ENCODE peak calls at places on chromosomes 1 and 21, in four cellular contexts. One of them, this sample, is unnamed.

GRCh38 chr1:161168906-161169305 is 2.7 kb downstream of the PPOX start:
- DNase-seq in K562: no peak
- DNase-seq in IMR-90: no peak
- DNase-seq in GM12878: no peak
- DNase-seq in this sample: no peak

GRCh38 chr1:113760102-113760804 is 967 bp upstream of the PHTF1 start:
- DNase-seq in K562: no peak
- DNase-seq in IMR-90: no peak
- DNase-seq in GM12878: no peak
- DNase-seq in this sample: no peak

GRCh38 chr1:163048970-163049680 is 20.0 kb upstream of the RGS4 start:
- DNase-seq in K562: no peak
- DNase-seq in IMR-90: no peak
- DNase-seq in GM12878: no peak
- DNase-seq in this sample: no peak

GRCh38 chr1:56557746-56558145 is 21.6 kb downstream of the PLPP3 start:
- DNase-seq in K562: no peak
- DNase-seq in IMR-90: no peak
- DNase-seq in GM12878: no peak
- DNase-seq in this sample: no peak

GRCh38 chr1:233543338-233544255 is 70.3 kb upstream of the KCNK1 start:
- DNase-seq in K562: peak; percentile 55
- DNase-seq in IMR-90: peak; percentile 33
- DNase-seq in GM12878: no peak
- DNase-seq in this sample: no peak

GRCh38 chr1:157639800-157640199 is 41.9 kb upstream of the FCRL4 start:
- DNase-seq in K562: no peak
- DNase-seq in IMR-90: no peak
- DNase-seq in GM12878: no peak
- DNase-seq in this sample: no peak

GRCh38 chr1:30422251-30422650 is 301.1 kb downstream of the MATN1 start:
- DNase-seq in K562: no peak
- DNase-seq in IMR-90: no peak
- DNase-seq in GM12878: no peak
- DNase-seq in this sample: no peak

GRCh38 chr1:86583593-86583992 is 36.7 kb downstream of the CLCA4 start:
- DNase-seq in K562: no peak
- DNase-seq in IMR-90: no peak
- DNase-seq in GM12878: no peak
- DNase-seq in this sample: no peak

GRCh38 chr1:154344977-154345837 is 19.9 kb downstream of the ATP8B2 start:
- DNase-seq in K562: peak; percentile 61
- DNase-seq in IMR-90: peak; percentile 35
- DNase-seq in GM12878: no peak
- DNase-seq in this sample: peak; percentile 41

GRCh38 chr21:16570196-16570595 is 840.4 kb downstream of the USP25 start:
- DNase-seq in K562: no peak
- DNase-seq in IMR-90: peak; percentile 39
- DNase-seq in GM12878: no peak
- DNase-seq in this sample: no peak

GRCh38 chr1:1058921-1059493 is 15.1 kb downstream of the RNF223 start:
- DNase-seq in K562: peak; percentile 94
- DNase-seq in IMR-90: no peak
- DNase-seq in GM12878: no peak
- DNase-seq in this sample: peak; percentile 5

GRCh38 chr1:181777812-181778211 is 283.7 kb downstream of the ZNF648 start:
- DNase-seq in K562: no peak
- DNase-seq in IMR-90: no peak
- DNase-seq in GM12878: no peak
- DNase-seq in this sample: no peak

GRCh38 chr1:181778630-181779285 is 282.8 kb downstream of the ZNF648 start:
- DNase-seq in K562: no peak
- DNase-seq in IMR-90: no peak
- DNase-seq in GM12878: no peak
- DNase-seq in this sample: no peak

GRCh38 chr1:181772714-181773113 is 288.8 kb downstream of the ZNF648 start:
- DNase-seq in K562: no peak
- DNase-seq in IMR-90: no peak
- DNase-seq in GM12878: no peak
- DNase-seq in this sample: no peak

GRCh38 chr1:181779343-181779742 is 282.2 kb downstream of the ZNF648 start:
- DNase-seq in K562: no peak
- DNase-seq in IMR-90: no peak
- DNase-seq in GM12878: no peak
- DNase-seq in this sample: no peak

GRCh38 chr1:181776044-181776443 is 285.5 kb downstream of the ZNF648 start:
- DNase-seq in K562: no peak
- DNase-seq in IMR-90: no peak
- DNase-seq in GM12878: no peak
- DNase-seq in this sample: no peak
- TF ChIP-seq FOS in K562: no peak
- TF ChIP-seq FOS in IMR-90: no peak
- TF ChIP-seq FOS in GM12878: no peak
- TF ChIP-seq FOS in this sample: no peak

DNA sequence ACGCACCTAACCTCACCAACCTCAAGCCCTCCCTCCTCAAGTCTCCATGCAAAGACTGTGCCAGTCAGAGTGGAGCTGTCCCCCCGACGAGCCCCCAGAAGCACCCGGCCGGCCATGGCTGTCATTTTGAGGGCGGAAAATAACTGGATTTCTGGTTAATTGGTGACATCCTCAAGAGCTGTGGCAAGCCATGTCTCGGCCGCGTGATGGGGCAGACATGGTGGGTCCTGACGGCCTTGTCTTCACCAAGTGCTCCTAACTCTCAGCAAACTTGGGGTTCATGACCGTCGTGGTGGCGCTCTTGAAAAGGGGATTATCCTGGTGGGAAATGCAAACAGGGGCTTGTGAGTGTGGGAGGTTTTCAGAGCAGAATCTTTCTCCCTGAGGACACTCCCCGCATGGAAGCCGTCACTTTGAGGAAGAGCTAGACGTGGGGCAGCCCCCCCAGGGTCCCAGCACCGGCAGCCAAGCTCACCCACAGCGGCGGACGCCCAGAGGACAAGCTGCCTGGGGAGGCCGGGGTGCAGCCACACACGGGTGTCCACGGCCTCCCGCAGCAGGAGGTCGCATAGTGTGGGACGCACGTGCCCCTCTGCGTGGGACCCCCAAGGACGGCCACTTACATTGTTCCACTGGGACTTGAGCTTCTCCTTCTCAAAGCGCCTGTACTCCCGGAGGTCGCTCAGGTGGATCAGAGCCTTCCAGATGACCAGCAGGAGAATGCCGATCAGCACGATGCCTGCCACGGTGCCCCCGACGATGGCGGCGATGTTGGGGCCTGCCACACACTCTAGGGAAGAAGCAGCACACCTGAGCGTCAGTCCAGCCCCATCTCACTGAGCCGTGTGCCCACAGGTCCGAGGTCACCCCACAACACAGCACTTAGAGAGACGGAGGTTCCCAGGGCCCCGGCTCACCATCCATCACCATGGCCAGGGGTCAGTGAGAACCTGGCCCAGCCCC is 12.9 kb upstream of the PTTG1IP start:
- DNase-seq in K562: no peak
- DNase-seq in IMR-90: no peak
- DNase-seq in GM12878: no peak
- DNase-seq in this sample: no peak
- TF ChIP-seq FOS in K562: no peak
- TF ChIP-seq FOS in IMR-90: no peak
- TF ChIP-seq FOS in GM12878: no peak
- TF ChIP-seq FOS in this sample: no peak

DNA sequence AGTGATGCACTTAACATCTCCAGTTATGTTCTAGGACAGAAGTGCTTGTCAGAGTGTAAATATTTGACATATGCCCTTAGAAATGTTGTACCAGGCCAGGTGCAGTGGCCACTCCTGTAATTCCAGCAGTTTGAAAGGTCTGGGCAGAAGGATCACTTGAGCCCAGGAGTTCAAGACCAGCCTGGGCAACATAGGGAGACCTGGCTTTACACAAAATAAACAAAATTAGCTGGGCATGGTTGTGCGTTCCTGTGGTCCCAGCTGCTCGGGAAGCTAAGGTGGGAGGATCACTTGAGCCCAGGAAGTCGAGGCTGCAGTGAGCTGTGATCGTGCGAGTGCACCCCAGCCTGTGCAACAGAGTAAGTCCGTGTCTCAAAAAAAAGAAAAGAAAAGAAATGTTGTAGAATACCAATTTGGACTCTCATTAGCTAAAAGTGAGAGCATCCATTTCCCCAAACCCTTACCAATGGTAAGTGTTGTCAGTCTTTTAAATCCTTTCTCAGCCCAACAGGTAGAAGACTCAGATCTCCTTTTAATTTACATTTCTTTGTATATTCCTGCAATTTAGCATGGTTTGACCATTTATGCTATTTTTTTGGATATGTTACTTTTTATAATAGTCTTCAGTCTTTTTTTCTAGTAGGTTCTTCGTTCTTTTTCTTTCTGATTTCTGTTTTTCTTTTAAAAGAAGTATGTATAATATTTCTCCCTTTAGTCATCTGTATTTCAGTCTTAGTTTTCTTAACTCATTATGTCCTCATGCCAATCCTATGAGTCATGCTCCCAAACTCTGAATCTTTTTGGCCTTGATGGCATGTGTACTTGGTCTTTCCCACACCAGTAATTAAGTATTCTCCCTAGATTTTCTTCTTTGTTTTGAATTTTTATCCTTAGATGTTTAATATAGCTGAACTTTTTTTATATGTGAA is 74.4 kb downstream of the CAMTA1 start:
- DNase-seq in K562: no peak
- DNase-seq in IMR-90: peak; percentile 99
- DNase-seq in GM12878: no peak
- DNase-seq in this sample: peak; percentile 95
- TF ChIP-seq FOS in K562: no peak
- TF ChIP-seq FOS in IMR-90: peak; percentile 99
- TF ChIP-seq FOS in GM12878: no peak
- TF ChIP-seq FOS in this sample: peak; percentile 84

GRCh38 chr1:186239211-186239610 is 135.8 kb downstream of the TPR start:
- DNase-seq in K562: no peak
- DNase-seq in IMR-90: no peak
- DNase-seq in GM12878: no peak
- DNase-seq in this sample: no peak

GRCh38 chr1:186240436-186240835 is 134.6 kb downstream of the TPR start:
- DNase-seq in K562: no peak
- DNase-seq in IMR-90: no peak
- DNase-seq in GM12878: no peak
- DNase-seq in this sample: no peak

GRCh38 chr1:186250529-186250928 is 124.5 kb downstream of the TPR start:
- DNase-seq in K562: no peak
- DNase-seq in IMR-90: no peak
- DNase-seq in GM12878: no peak
- DNase-seq in this sample: no peak

GRCh38 chr1:186244825-186245224 is 130.2 kb downstream of the TPR start:
- DNase-seq in K562: no peak
- DNase-seq in IMR-90: no peak
- DNase-seq in GM12878: no peak
- DNase-seq in this sample: no peak
- TF ChIP-seq FOS in K562: no peak
- TF ChIP-seq FOS in IMR-90: no peak
- TF ChIP-seq FOS in GM12878: no peak
- TF ChIP-seq FOS in this sample: no peak

DNA sequence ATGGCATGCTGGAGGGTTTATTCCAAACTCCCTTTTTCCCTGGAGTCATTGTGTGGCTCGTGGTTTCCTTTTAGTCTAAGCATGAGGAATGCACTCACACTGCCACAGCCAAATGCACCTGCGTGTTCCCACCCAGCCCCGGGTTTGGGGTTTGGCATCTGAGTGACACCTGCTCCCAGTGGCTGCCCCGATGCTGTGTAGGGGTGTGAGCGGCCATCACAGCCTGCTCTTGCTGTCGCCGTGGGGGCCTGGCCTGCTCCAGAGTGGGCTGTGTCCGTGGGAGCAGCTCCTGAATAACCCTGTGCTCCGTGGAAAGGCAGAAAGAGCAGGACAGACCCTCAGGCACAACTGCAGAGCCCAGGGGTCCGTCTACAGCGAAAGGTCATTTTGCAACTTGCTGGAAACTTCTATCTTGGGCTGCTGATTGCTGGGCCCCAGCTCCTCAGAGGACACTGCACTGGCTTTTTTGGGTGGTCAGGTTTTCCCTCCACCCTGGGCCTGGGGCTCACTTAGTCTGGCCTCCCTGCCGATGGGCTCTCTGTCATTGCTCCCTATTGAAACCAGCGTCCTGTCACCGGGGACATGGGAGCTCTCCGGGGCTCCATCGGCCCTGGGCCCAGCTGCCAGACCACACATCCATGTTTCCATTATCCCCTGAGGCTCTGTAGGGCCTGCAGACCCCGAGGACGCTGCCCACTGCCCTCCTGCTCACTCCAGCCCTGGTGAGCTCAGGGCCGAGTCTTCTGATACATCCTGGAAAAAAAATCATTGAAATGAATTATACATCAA is 74.1 kb downstream of the AJAP1 start:
- DNase-seq in K562: no peak
- DNase-seq in IMR-90: no peak
- DNase-seq in GM12878: no peak
- DNase-seq in this sample: no peak
- TF ChIP-seq FOS in K562: no peak
- TF ChIP-seq FOS in IMR-90: no peak
- TF ChIP-seq FOS in GM12878: no peak
- TF ChIP-seq FOS in this sample: no peak

DNA sequence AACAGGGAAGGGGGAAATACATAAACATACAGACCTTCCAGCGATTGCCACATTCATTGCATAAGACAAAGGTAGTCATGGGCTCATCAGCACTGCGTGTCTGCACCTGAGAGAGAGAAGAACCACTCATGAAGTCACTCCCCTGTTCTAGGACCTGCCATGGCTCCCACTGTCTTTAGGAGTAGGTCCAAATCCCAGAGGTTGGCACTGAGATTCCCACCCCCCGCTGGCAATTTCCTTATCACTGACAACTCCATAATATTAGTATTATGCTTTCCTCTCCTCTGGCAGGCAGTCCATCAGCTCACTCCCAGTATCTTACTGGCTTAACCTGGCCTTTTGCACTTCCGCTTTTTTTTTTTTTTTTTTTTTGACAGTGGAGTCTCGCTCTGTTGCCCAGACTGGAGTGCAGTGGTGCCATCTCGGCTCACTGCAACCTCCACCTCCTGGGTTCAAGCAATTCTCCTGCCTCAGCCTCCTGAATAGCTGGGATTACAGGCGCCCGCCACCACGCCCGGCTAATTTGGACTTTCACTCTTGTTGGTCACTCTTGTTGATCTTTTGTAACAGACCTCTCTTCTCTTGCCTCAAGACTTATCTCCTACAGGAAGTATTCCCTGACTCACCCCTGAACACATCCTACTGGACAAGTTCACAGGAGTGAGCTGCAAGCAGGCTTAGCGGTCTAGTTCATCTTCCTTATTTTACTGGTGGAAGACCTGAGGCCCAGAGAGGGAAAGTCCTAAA is 14.8 kb upstream of the ZNF436 start:
- DNase-seq in K562: no peak
- DNase-seq in IMR-90: peak; percentile 88
- DNase-seq in GM12878: no peak
- DNase-seq in this sample: peak; percentile 21
- TF ChIP-seq FOS in K562: no peak
- TF ChIP-seq FOS in IMR-90: no peak
- TF ChIP-seq FOS in GM12878: no peak
- TF ChIP-seq FOS in this sample: peak; percentile 59

This sample was measured in endothelial cell of umbilical vein.